ENCODE peak calls at places on chromosomes 7 and 10, in seven cellular contexts. V is AG10803, F is gastrocnemius medialis, H is brain microvascular endothelial cell, N is colonic mucosa, Z is ovary, A is neural crest cell. Y is an unnamed sample.

GRCh38 chr7:2299131-2299829 is 15.0 kb downstream of the SNX8 start:
- DNase-seq in A (no peak), Z (no peak), H (peak; percentile 88), V (peak; percentile 84), F (no peak), N (no peak), Y (peak; percentile 71)

GRCh38 chr7:138657854-138658386 is 43.2 kb downstream of the SVOPL start:
- DNase-seq in A (no peak), Z (no peak), H (peak; percentile 4), N (no peak), V (no peak), F (no peak), Y (no peak)

GRCh38 chr7:117068511-117069155 is 115.3 kb downstream of the ST7 start:
- DNase-seq in F (no peak), N (no peak), A (no peak), V (no peak), H (no peak), Z (no peak), Y (no peak)

GRCh38 chr10:13496931-13497330 is 31.9 kb downstream of the BEND7 start:
- DNase-seq in N (no peak), Z (no peak), V (no peak), A (no peak), F (no peak), H (no peak), Y (no peak)

GRCh38 chr10:129962092-129962494 is 2.0 kb downstream of the EBF3 start:
- DNase-seq in F (no peak), V (no peak), Z (no peak), N (no peak), A (no peak), H (no peak), Y (no peak)

GRCh38 chr7:134900430-134900876 is 85.9 kb upstream of the AGBL3 start:
- DNase-seq in A (no peak), F (no peak), N (no peak), Z (no peak), V (no peak), H (no peak), Y (no peak)

GRCh38 chr7:55185321-55185802 is 166.5 kb downstream of the EGFR start:
- DNase-seq in V (no peak), Z (no peak), N (no peak), F (no peak), H (no peak), A (no peak), Y (peak; percentile 32)

GRCh38 chr10:80502621-80503583 is 34.8 kb upstream of the SH2D4B start:
- DNase-seq in N (no peak), H (no peak), V (no peak), F (no peak), Z (no peak), A (no peak), Y (no peak)

GRCh38 chr10:86298501-86299001 is 68.0 kb downstream of the GRID1 start:
- DNase-seq in Z (no peak), N (no peak), A (no peak), H (no peak), F (no peak), V (no peak), Y (no peak)

GRCh38 chr7:13098161-13098560 is 410.7 kb downstream of the ARL4A start:
- DNase-seq in F (no peak), V (no peak), H (no peak), Z (no peak), N (no peak), A (no peak), Y (no peak)

GRCh38 chr7:69839782-69840181 is 241.5 kb downstream of the AUTS2 start:
- DNase-seq in Z (no peak), N (no peak), F (no peak), A (no peak), V (no peak), H (no peak), Y (no peak)

GRCh38 chr7:101953248-101953819 is 135.9 kb downstream of the CUX1 start:
- DNase-seq in Z (peak; percentile 71), A (no peak), V (peak; percentile 63), F (peak; percentile 76), N (no peak), H (peak; percentile 68), Y (peak; percentile 75)

GRCh38 chr10:100209303-100209702 is 20.1 kb downstream of the CHUK start:
- DNase-seq in N (no peak), A (no peak), Z (no peak), V (peak; percentile 53), F (no peak), H (peak; percentile 40), Y (no peak)

GRCh38 chr7:130303551-130303950 is 10.6 kb downstream of the CPA4 start:
- DNase-seq in N (no peak), Z (no peak), V (no peak), F (no peak), A (no peak), H (no peak), Y (no peak)

GRCh38 chr10:15146366-15146765 is 22.1 kb downstream of the NMT2 start:
- DNase-seq in H (no peak), A (no peak), F (no peak), Z (no peak), N (no peak), V (no peak), Y (no peak)

GRCh38 chr7:25852249-25852994 is 299.6 kb upstream of the NFE2L3 start:
- DNase-seq in Z (peak; percentile 48), N (peak; percentile 75), H (no peak), F (no peak), A (peak; percentile 75), V (no peak), Y (no peak)

GRCh38 chr10:97376413-97376812 is 24.7 kb downstream of the RRP12 start:
- DNase-seq in Z (no peak), F (no peak), H (no peak), A (no peak), N (no peak), V (no peak), Y (no peak)

GRCh38 chr10:67115972-67116371 is 190.1 kb downstream of the LRRTM3 start:
- DNase-seq in A (no peak), N (no peak), V (no peak), H (peak; percentile 57), Z (no peak), F (no peak), Y (no peak)

GRCh38 chr7:98923512-98923911 is 45.2 kb downstream of the TRRAP start:
- DNase-seq in N (no peak), Z (no peak), F (no peak), V (no peak), H (no peak), A (no peak), Y (no peak)

GRCh38 chr10:73999703-74000102 is 1.8 kb downstream of the VCL start:
- DNase-seq in F (no peak), V (peak; percentile 52), Z (no peak), H (no peak), A (no peak), N (no peak), Y (peak; percentile 49)

DNA sequence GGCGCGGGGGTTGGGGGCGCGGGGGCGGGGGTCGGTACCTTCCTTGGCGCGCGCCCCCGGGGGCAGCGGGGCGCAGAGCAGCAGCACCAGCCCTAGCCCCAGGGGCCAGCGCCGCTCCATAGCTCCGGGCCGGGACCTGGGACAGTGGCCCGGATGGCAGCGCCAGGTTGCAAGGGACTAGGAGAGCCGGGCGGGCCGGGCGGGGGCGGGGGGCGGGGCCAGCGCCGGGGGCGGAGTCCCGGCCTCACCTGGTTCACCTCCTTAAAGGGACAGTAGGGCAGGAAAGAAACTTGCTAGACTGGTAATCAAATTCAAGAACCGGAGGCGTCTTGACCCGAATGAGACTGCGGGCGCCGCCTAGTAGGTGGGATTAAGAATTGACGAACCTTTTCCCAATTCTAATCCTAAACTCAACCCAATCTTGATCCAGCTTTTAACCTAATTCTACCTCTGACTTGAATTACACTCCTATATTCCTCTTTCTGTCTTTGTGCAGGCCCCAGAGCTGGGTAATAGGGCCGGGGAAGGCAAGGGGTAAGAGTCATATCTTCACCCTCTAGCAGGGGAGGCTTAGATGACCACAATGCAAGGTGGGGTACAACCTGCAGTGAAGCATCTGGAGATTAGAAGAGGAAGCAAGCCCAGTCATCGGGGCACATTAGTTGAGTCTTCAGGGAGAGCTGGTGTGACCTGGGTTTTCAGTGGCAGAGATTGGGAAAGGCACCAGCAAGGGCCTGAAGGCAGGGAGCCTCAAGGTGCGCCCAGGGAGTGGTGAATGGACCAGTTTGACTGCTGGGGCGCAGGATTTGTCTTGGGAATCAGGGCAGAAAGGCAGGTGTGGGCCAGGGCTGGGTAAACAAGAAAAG is at the start of gene EPHA1:
- DNase-seq in F (no peak), N (peak; percentile 81), V (no peak), H (no peak), Z (no peak), A (no peak), Y (no peak)
- TF ChIP-seq CTCF in F (no peak), N (peak; percentile 36), V (peak; percentile 43), H (peak; percentile 49), Z (no peak), A (peak; percentile 65), Y (peak; percentile 56)

GRCh38 chr10:46545861-46546590 is 10.4 kb downstream of the GPRIN2 start:
- DNase-seq in A (no peak), F (peak; percentile 1), N (peak; percentile 20), H (no peak), V (no peak), Z (peak; percentile 18), Y (no peak)

GRCh38 chr10:46547331-46547880 is 9.1 kb downstream of the GPRIN2 start:
- DNase-seq in Z (no peak), N (peak; percentile 21), F (no peak), V (no peak), H (no peak), A (no peak), Y (no peak)

GRCh38 chr10:46543379-46544014 is 13.0 kb downstream of the GPRIN2 start:
- DNase-seq in H (no peak), Z (no peak), N (no peak), V (no peak), F (peak; percentile 1), A (no peak), Y (no peak)

GRCh38 chr10:46546591-46547330 is 9.7 kb downstream of the GPRIN2 start:
- DNase-seq in V (no peak), A (no peak), Z (peak; percentile 18), F (peak; percentile 1), H (no peak), N (peak; percentile 19), Y (no peak)

GRCh38 chr10:46544989-46545791 is 11.3 kb downstream of the GPRIN2 start:
- DNase-seq in A (no peak), F (peak; percentile 0), V (peak; percentile 27), N (peak; percentile 24), Z (peak; percentile 16), H (no peak), Y (peak; percentile 56)
- TF ChIP-seq CTCF in A (peak; percentile 39), F (no peak), V (peak; percentile 52), N (peak; percentile 33), Z (no peak), H (peak; percentile 72), Y (peak; percentile 85)

DNA sequence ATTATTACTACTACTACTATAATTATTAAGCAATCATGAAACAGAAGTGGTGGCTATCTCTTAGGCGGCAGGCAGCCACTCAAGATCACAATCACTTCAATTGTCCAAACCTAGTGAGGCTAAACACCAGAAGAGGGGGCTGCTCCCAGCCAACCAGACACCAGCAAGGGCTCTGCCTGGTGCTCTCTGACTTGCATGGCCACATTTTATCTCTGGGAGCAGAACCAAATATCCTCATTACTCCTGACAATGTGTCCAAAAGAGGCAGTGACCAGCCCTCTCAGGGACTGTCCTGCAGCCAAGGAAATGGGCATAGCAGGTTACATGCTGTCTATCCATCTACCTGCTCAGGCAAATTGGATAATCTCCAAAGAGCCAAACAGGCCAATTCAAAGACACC is 187.4 kb upstream of the PDE1C start:
- DNase-seq in Z (no peak), N (no peak), V (no peak), F (no peak), A (no peak), H (no peak), Y (no peak)
- TF ChIP-seq CTCF in Z (no peak), N (no peak), V (no peak), F (no peak), A (no peak), H (no peak), Y (no peak)

GRCh38 chr10:43785252-43785651 is 136.6 kb upstream of the ZNF32 start:
- DNase-seq in A (no peak), F (no peak), Z (no peak), H (no peak), N (no peak), V (no peak), Y (no peak)
- TF ChIP-seq CTCF in A (no peak), F (no peak), Z (no peak), H (peak; percentile 31), N (no peak), V (peak; percentile 14), Y (peak; percentile 35)

Y was measured in HFFc6.